ENCODE peak calls at places on chromosome 5, in ten cellular contexts. M is stimulated activated CD8-positive, alpha-beta memory T cell treated with anti-CD3 and anti-CD28 coated beads, Interleukin-7, amount 100 ng/mL, for 24 hours; K is GM12892; U is SW 1271; N is activated gamma-delta T cell treated with Interleukin-2 at 50 U/mL for 16 hours; A is GM12864; J is HuH-7; W is D341Med; F is omental fat pad; O is neural progenitor cell. G is an unnamed sample.

GRCh38 chr5:63070001-63070400 is 491.4 kb downstream of the LRRC70 start:
- DNase-seq in M (no peak), K (no peak), U (no peak), N (no peak), A (no peak), J (no peak), W (no peak), F (no peak), O (peak; percentile 70), G (no peak)

GRCh38 chr5:11675198-11675597 is 229.0 kb downstream of the CTNND2 start:
- DNase-seq in M (no peak), K (no peak), U (no peak), N (no peak), A (no peak), J (no peak), W (no peak), F (no peak), O (no peak), G (no peak)

GRCh38 chr5:115432691-115433090 is 111.9 kb downstream of the FEM1C start:
- DNase-seq in M (no peak), K (no peak), U (no peak), N (no peak), A (no peak), J (no peak), W (no peak), F (no peak), O (no peak), G (no peak)

GRCh38 chr5:159602434-159602833 is 272.1 kb upstream of the IL12B start:
- DNase-seq in M (no peak), K (no peak), U (no peak), N (no peak), A (no peak), J (no peak), W (no peak), F (no peak), O (no peak), G (no peak)

GRCh38 chr5:107913511-107913910 is 242.8 kb upstream of the EFNA5 start:
- DNase-seq in M (no peak), K (no peak), U (no peak), N (no peak), A (no peak), J (no peak), W (no peak), F (no peak), O (no peak), G (no peak)

GRCh38 chr5:54159153-54159836 is 151.1 kb downstream of the ARL15 start:
- DNase-seq in M (no peak), K (no peak), U (no peak), N (no peak), A (no peak), J (no peak), W (no peak), F (no peak), O (peak; percentile 26), G (no peak)

GRCh38 chr5:153881687-153882086 is 157.0 kb downstream of the FAM114A2 start:
- DNase-seq in M (no peak), K (no peak), U (no peak), N (no peak), A (no peak), J (no peak), W (no peak), F (no peak), O (no peak), G (no peak)

GRCh38 chr5:83177803-83178202 is 100.5 kb downstream of the XRCC4 start:
- DNase-seq in M (no peak), K (no peak), U (no peak), N (no peak), A (no peak), J (no peak), W (no peak), F (no peak), O (no peak), G (no peak)

GRCh38 chr5:167304834-167305469 is 986.5 kb upstream of the WWC1 start:
- DNase-seq in M (no peak), K (no peak), U (no peak), N (no peak), A (no peak), J (no peak), W (no peak), F (no peak), O (peak; percentile 66), G (no peak)

GRCh38 chr5:23269981-23270380 is 237.4 kb upstream of the PRDM9 start:
- DNase-seq in M (no peak), K (no peak), U (no peak), N (no peak), A (no peak), J (no peak), W (no peak), F (no peak), O (no peak), G (no peak)

GRCh38 chr5:92513067-92513466 is 1068.0 kb downstream of the NR2F1-AS1 start:
- DNase-seq in M (no peak), K (no peak), U (no peak), N (no peak), A (no peak), J (no peak), W (no peak), F (no peak), O (no peak), G (no peak)

GRCh38 chr5:170896779-170897178 is 35.0 kb downstream of the RANBP17 start:
- DNase-seq in M (no peak), K (no peak), U (no peak), N (no peak), A (no peak), J (peak; percentile 6), W (peak; percentile 42), F (no peak), O (peak; percentile 78), G (no peak)

GRCh38 chr5:53543401-53543800 is 17.0 kb upstream of the NDUFS4 start:
- DNase-seq in M (no peak), K (no peak), U (no peak), N (no peak), A (no peak), J (no peak), W (no peak), F (no peak), O (peak; percentile 37), G (no peak)

GRCh38 chr5:127930311-127930710 is 153.3 kb upstream of the SLC12A2 start:
- DNase-seq in M (no peak), K (no peak), U (no peak), N (no peak), A (no peak), J (no peak), W (no peak), F (no peak), O (no peak), G (no peak)

GRCh38 chr5:134111741-134112647 is 2.5 kb upstream of the TCF7 start:
- DNase-seq in M (no peak), K (no peak), U (no peak), N (no peak), A (no peak), J (no peak), W (no peak), F (no peak), O (no peak), G (no peak)

GRCh38 chr5:2702096-2702879 is 49.2 kb downstream of the IRX2 start:
- DNase-seq in M (no peak), K (no peak), U (no peak), N (no peak), A (no peak), J (no peak), W (no peak), F (no peak), O (no peak), G (no peak)

GRCh38 chr5:68482199-68482598 is 266.6 kb downstream of the PIK3R1 start:
- DNase-seq in M (no peak), K (no peak), U (no peak), N (no peak), A (no peak), J (no peak), W (no peak), F (no peak), O (no peak), G (no peak)

GRCh38 chr5:4027335-4027734 is 431.7 kb downstream of the IRX1 start:
- DNase-seq in M (no peak), K (no peak), U (no peak), N (no peak), A (no peak), J (no peak), W (no peak), F (no peak), O (no peak), G (no peak)

GRCh38 chr5:124754206-124754927 is 7.9 kb upstream of the ZNF608 start:
- DNase-seq in M (no peak), K (no peak), U (no peak), N (no peak), A (no peak), J (no peak), W (no peak), F (no peak), O (no peak), G (no peak)

GRCh38 chr5:81142108-81142507 is 91.0 kb upstream of the CKMT2 start:
- DNase-seq in M (no peak), K (no peak), U (no peak), N (no peak), A (no peak), J (no peak), W (no peak), F (no peak), O (no peak), G (no peak)

GRCh38 chr5:92678576-92679105 is 902.4 kb downstream of the NR2F1-AS1 start:
- DNase-seq in M (no peak), K (no peak), U (peak; percentile 4), N (no peak), A (no peak), J (no peak), W (no peak), F (no peak), O (peak; percentile 47), G (no peak)

GRCh38 chr5:36790847-36791246 is 85.7 kb upstream of the NIPBL start:
- DNase-seq in M (no peak), K (no peak), U (no peak), N (no peak), A (no peak), J (no peak), W (no peak), F (no peak), O (no peak), G (no peak)

GRCh38 chr5:173631478-173631877 is 15.0 kb upstream of the BOD1 start:
- DNase-seq in M (no peak), K (no peak), U (no peak), N (no peak), A (no peak), J (no peak), W (no peak), F (no peak), O (no peak), G (no peak)

GRCh38 chr5:81397169-81397568 is 3.2 kb upstream of the ACOT12 start:
- DNase-seq in M (no peak), K (no peak), U (no peak), N (no peak), A (no peak), J (no peak), W (no peak), F (no peak), O (no peak), G (no peak)

GRCh38 chr5:132074091-132074771 is 642 bp downstream of the CSF2 start:
- DNase-seq in M (no peak), K (no peak), U (no peak), N (no peak), A (no peak), J (no peak), W (no peak), F (no peak), O (no peak), G (no peak)

GRCh38 chr5:56763711-56764466 is 51.5 kb upstream of the MAP3K1 start:
- DNase-seq in M (no peak), K (no peak), U (no peak), N (no peak), A (no peak), J (peak; percentile 4), W (no peak), F (no peak), O (no peak), G (no peak)

GRCh38 chr5:177508837-177509236 is 789 bp downstream of the DOK3 start:
- DNase-seq in M (no peak), K (no peak), U (no peak), N (no peak), A (no peak), J (no peak), W (no peak), F (no peak), O (no peak), G (no peak)

GRCh38 chr5:124596595-124597388 is 149.6 kb downstream of the ZNF608 start:
- DNase-seq in M (no peak), K (no peak), U (no peak), N (no peak), A (no peak), J (peak; percentile 20), W (no peak), F (no peak), O (no peak), G (no peak)